ENCODE peak calls at places on chromosomes 16 and 17, in nine cellular contexts. G, C, Z, H, P, X, Q, I and R are unnamed samples.

GRCh38 chr17:48726916-48727286 is 1.6 kb downstream of the HOXB13 start:
- DNase-seq in Z (no peak), G (no peak), C (no peak), I (no peak), X (no peak), P (no peak), Q (no peak), H (no peak), R (no peak)

GRCh38 chr17:48569676-48570324 is 8.3 kb downstream of the HOXB4 start:
- DNase-seq in C (no peak), Z (no peak), I (no peak), P (peak; percentile 55), G (no peak), X (no peak), H (no peak), Q (no peak), R (no peak)

GRCh38 chr17:57536289-57536688 is 208.8 kb downstream of the CCDC182 start:
- DNase-seq in H (no peak), C (no peak), G (no peak), X (no peak), Z (no peak), Q (no peak), I (no peak), P (no peak), R (no peak)

GRCh38 chr16:56257260-56257659 is 66.0 kb downstream of the GNAO1 start:
- DNase-seq in X (no peak), Q (no peak), G (peak; percentile 40), I (no peak), C (peak; percentile 81), H (peak; percentile 66), Z (no peak), P (peak; percentile 9), R (no peak)

GRCh38 chr17:45705123-45706009 is 78.8 kb upstream of the CRHR1 start:
- DNase-seq in I (peak; percentile 10), Q (peak; percentile 57), G (no peak), H (no peak), P (peak; percentile 42), X (peak; percentile 79), Z (no peak), C (no peak), R (no peak)

GRCh38 chr17:81365601-81366585 is 29.4 kb upstream of the BAHCC1 start:
- DNase-seq in I (peak; percentile 73), H (no peak), G (peak; percentile 49), Z (peak; percentile 85), X (no peak), C (peak; percentile 74), Q (no peak), P (peak; percentile 81), R (no peak)

GRCh38 chr17:9522074-9522473 is 53.5 kb downstream of the STX8 start:
- DNase-seq in G (no peak), Z (peak; percentile 73), Q (peak; percentile 70), H (no peak), I (peak; percentile 74), C (no peak), P (peak; percentile 62), X (peak; percentile 60), R (no peak)

GRCh38 chr17:45998987-45999899 is at the start of gene STH:
- DNase-seq in P (no peak), C (no peak), Z (no peak), H (no peak), X (no peak), I (no peak), Q (no peak), G (no peak), R (no peak)

GRCh38 chr17:59510611-59511010 is 54.8 kb upstream of the DHX40 start:
- DNase-seq in Q (no peak), Z (no peak), C (no peak), P (no peak), G (no peak), X (no peak), I (no peak), H (no peak), R (no peak)

GRCh38 chr17:55612691-55613141 is 101.5 kb upstream of the SMIM36 start:
- DNase-seq in C (peak; percentile 65), G (no peak), P (peak; percentile 17), Q (peak; percentile 44), X (no peak), Z (peak; percentile 53), H (peak; percentile 66), I (no peak), R (no peak)

GRCh38 chr17:32588982-32589381 is 102.2 kb downstream of the CDK5R1 start:
- DNase-seq in H (no peak), G (no peak), Q (no peak), C (no peak), P (no peak), I (no peak), Z (no peak), X (peak; percentile 34), R (no peak)

GRCh38 chr16:4370570-4371480 is 823 bp upstream of the VASN start:
- DNase-seq in G (peak; percentile 94), Q (peak; percentile 78), I (peak; percentile 98), X (no peak), C (peak; percentile 82), P (peak; percentile 93), Z (peak; percentile 98), H (peak; percentile 94), R (peak; percentile 86)

DNA sequence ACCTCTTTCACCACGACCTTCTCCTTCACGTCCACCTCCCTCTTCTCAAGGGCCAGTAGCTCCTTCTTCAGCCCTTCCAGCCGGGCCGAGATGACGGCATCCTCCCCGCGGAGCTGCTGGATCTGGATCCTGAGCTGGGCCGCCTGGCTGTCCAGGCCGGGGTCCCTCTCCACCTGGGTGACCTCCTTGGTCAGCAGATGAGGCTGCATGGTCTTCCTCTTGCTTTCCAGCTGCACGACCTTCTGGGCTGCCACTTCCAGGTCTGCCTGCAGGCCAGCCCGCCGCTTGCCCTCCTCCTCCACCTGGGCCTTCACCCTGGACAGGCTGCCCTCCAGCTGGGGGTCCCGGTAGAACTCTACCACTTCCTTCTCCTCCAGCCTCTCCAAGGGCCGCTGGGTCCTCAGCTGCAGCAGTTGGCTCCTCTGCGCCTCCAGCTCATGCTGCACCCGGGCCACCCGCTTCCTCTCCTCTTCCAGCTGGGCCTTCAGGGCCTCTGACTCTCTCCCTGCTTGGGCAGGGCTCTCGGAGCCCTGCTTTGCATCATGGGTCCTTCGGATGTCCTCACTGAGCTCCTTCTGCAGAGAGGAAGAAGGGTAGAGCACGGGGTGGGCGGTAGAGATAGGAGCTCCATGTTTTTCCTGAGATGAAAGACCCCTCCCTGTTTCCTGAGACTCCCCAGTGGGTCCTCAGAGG is 9.5 kb downstream of the CDK3 start:
- DNase-seq in C (no peak), G (no peak), H (no peak), Q (no peak), Z (no peak), I (no peak), X (no peak), P (no peak), R (no peak)
- TF ChIP-seq CTCF in C (no peak), G (no peak), H (no peak), Q (no peak), Z (no peak), I (no peak), X (no peak), P (no peak), R (no peak)

GRCh38 chr16:17450291-17450690 is 20.5 kb downstream of the XYLT1 start:
- DNase-seq in Q (no peak), Z (no peak), X (no peak), G (no peak), I (no peak), P (no peak), C (no peak), H (no peak), R (no peak)
- H3K4me3 ChIP-seq in Q (no peak overlapping the region), Z (no peak overlapping the region), X (no peak overlapping the region), G (no peak overlapping the region), I (no peak overlapping the region), P (no peak overlapping the region), C (no peak overlapping the region), H (no peak overlapping the region), R (no peak overlapping the region)

GRCh38 chr17:73340093-73340596 is 28.3 kb upstream of the CDC42EP4 start:
- DNase-seq in Q (peak; percentile 95), G (peak; percentile 67), Z (peak; percentile 90), X (peak; percentile 96), I (peak; percentile 95), P (peak; percentile 95), H (no peak), C (peak; percentile 90), R (peak; percentile 83)
- TF ChIP-seq CTCF in Q (peak; percentile 73), G (peak; percentile 18), Z (peak; percentile 55), X (peak; percentile 30), I (peak; percentile 53), P (peak; percentile 58), H (no peak), C (peak; percentile 32), R (peak; percentile 68)

GRCh38 chr16:84138824-84139627 is 6.0 kb downstream of the HSDL1 start:
- DNase-seq in I (peak; percentile 24), Z (peak; percentile 32), C (peak; percentile 72), G (peak; percentile 27), Q (peak; percentile 49), X (no peak), H (no peak), P (peak; percentile 52), R (no peak)
- H3K4me3 ChIP-seq in I (no peak overlapping the region), Z (no peak overlapping the region), C (no peak overlapping the region), G (no peak overlapping the region), Q (no peak overlapping the region), X (no peak overlapping the region), H (no peak overlapping the region), P (no peak overlapping the region), R (no peak overlapping the region)

GRCh38 chr17:17741346-17742023 is 60.2 kb downstream of the RAI1 start:
- DNase-seq in H (peak; percentile 52), G (no peak), Q (no peak), P (no peak), Z (peak; percentile 44), C (peak; percentile 78), I (peak; percentile 31), X (no peak), R (no peak)
- TF ChIP-seq CTCF in H (no peak), G (no peak), Q (peak; percentile 7), P (peak; percentile 17), Z (no peak), C (no peak), I (peak; percentile 22), X (no peak), R (peak; percentile 18)

GRCh38 chr17:50274945-50275221 is 617 bp downstream of the TMEM92 start:
- DNase-seq in C (no peak), Z (no peak), G (no peak), P (no peak), I (no peak), X (no peak), Q (no peak), H (no peak), R (no peak)
- H3K4me3 ChIP-seq in C (no peak overlapping the region), Z (no peak overlapping the region), G (no peak overlapping the region), P (no peak overlapping the region), I (no peak overlapping the region), X (peak overlapping the region; percentile 51), Q (no peak overlapping the region), H (no peak overlapping the region), R (no peak overlapping the region)